ENCODE peak calls at places on chromosomes 12 and 14, in nine cellular contexts. B is astrocyte of the spinal cord; P is KBM-7; W is WERI-Rb-1; I is psoas muscle; X is fibroblast of pulmonary artery; E is stimulated activated naive CD4-positive, alpha-beta T cell; S is dorsolateral prefrontal cortex; J is Calu3. Z is an unnamed sample.

GRCh38 chr14:96039633-96040311 is 610 bp downstream of the C14orf132 start:
- DNase-seq in B (peak), P (peak), W (peak), I (peak), X (peak), E (no peak), S (peak), J (no peak), Z (peak)

GRCh38 chr14:56002876-56003625 is 115.2 kb upstream of the PELI2 start:
- DNase-seq in B (peak), P (no peak), W (no peak), I (no peak), X (no peak), E (peak), S (no peak), J (no peak), Z (peak)

GRCh38 chr12:64256166-64256800 is 34.2 kb upstream of the KICS2 start:
- DNase-seq in B (peak), P (peak), W (no peak), I (no peak), X (peak), E (no peak), S (no peak), J (peak), Z (no peak)

GRCh38 chr12:25866586-25867378 is 91.7 kb upstream of the RASSF8 start:
- DNase-seq in B (no peak), P (peak), W (peak), I (no peak), X (no peak), E (no peak), S (no peak), J (no peak), Z (no peak)

GRCh38 chr14:56892959-56893358 is 82.7 kb upstream of the OTX2 start:
- DNase-seq in B (no peak), P (no peak), W (no peak), I (no peak), X (no peak), E (no peak), S (no peak), J (no peak), Z (no peak)

GRCh38 chr12:18564306-18564705 is 173.5 kb downstream of the PLCZ1 start:
- DNase-seq in B (no peak), P (no peak), W (no peak), I (no peak), X (no peak), E (no peak), S (no peak), J (no peak), Z (no peak)

GRCh38 chr14:65359503-65359902 is 53.0 kb upstream of the FUT8 start:
- DNase-seq in B (no peak), P (no peak), W (no peak), I (no peak), X (peak), E (no peak), S (no peak), J (no peak), Z (no peak)

GRCh38 chr14:80315681-80316080 is 104.4 kb upstream of the DIO2 start:
- DNase-seq in B (no peak), P (no peak), W (no peak), I (no peak), X (no peak), E (no peak), S (no peak), J (no peak), Z (no peak)

GRCh38 chr14:51157012-51157411 is 62.1 kb upstream of the TRIM9 start:
- DNase-seq in B (no peak), P (peak), W (no peak), I (no peak), X (peak), E (no peak), S (no peak), J (no peak), Z (no peak)

GRCh38 chr14:101475468-101476257 is 85.6 kb upstream of the DIO3 start:
- DNase-seq in B (peak), P (no peak), W (no peak), I (peak), X (peak), E (no peak), S (no peak), J (peak), Z (no peak)

GRCh38 chr12:124451016-124451415 is 116.4 kb downstream of the NCOR2 start:
- DNase-seq in B (no peak), P (no peak), W (no peak), I (no peak), X (no peak), E (no peak), S (no peak), J (no peak), Z (no peak)

GRCh38 chr12:132533584-132533958 is 43.6 kb downstream of the FBRSL1 start:
- DNase-seq in B (no peak), P (no peak), W (no peak), I (no peak), X (no peak), E (no peak), S (no peak), J (no peak), Z (no peak)

GRCh38 chr14:51552275-51552674 is 99.4 kb upstream of the FRMD6 start:
- DNase-seq in B (no peak), P (no peak), W (no peak), I (no peak), X (no peak), E (no peak), S (no peak), J (no peak), Z (peak)

GRCh38 chr12:67647251-67647546 is 1.3 kb upstream of the DYRK2 start:
- DNase-seq in B (peak), P (no peak), W (no peak), I (no peak), X (no peak), E (no peak), S (no peak), J (no peak), Z (no peak)

GRCh38 chr12:50220357-50221061 is 53.3 kb upstream of the CERS5 start:
- DNase-seq in B (peak), P (peak), W (no peak), I (no peak), X (peak), E (no peak), S (no peak), J (no peak), Z (no peak)

GRCh38 chr12:6772331-6772695 is at the start of gene LAG3:
- DNase-seq in B (no peak), P (no peak), W (no peak), I (no peak), X (no peak), E (no peak), S (no peak), J (no peak), Z (no peak)

GRCh38 chr14:75188520-75189267 is 12.3 kb upstream of the TMED10 start:
- DNase-seq in B (no peak), P (peak), W (no peak), I (no peak), X (no peak), E (no peak), S (no peak), J (no peak), Z (no peak)

GRCh38 chr12:109818253-109818652 is 14.9 kb downstream of the TRPV4 start:
- DNase-seq in B (no peak), P (no peak), W (no peak), I (no peak), X (no peak), E (no peak), S (no peak), J (no peak), Z (no peak)

GRCh38 chr12:42474391-42474790 is 115.2 kb downstream of the PRICKLE1 start:
- DNase-seq in B (no peak), P (no peak), W (no peak), I (no peak), X (peak), E (no peak), S (no peak), J (no peak), Z (no peak)

GRCh38 chr14:51079489-51079888 is 15.4 kb downstream of the TRIM9 start:
- DNase-seq in B (no peak), P (no peak), W (no peak), I (no peak), X (no peak), E (no peak), S (peak), J (peak), Z (no peak)

GRCh38 chr12:571795-572531 is 91.3 kb downstream of the NINJ2 start:
- DNase-seq in B (no peak), P (no peak), W (no peak), I (peak), X (no peak), E (no peak), S (no peak), J (no peak), Z (no peak)

GRCh38 chr12:63844391-63845341 is at the start of gene SRGAP1:
- DNase-seq in B (peak), P (peak), W (peak), I (peak), X (peak), E (peak), S (peak), J (peak), Z (peak)

GRCh38 chr12:84763112-84763511 is 149.5 kb downstream of the SLC6A15 start:
- DNase-seq in B (peak), P (no peak), W (no peak), I (no peak), X (peak), E (no peak), S (no peak), J (no peak), Z (no peak)

Z was measured in glutamatergic neuron.